ENCODE peak calls at places on chromosomes 2 and 18, in four cellular contexts. O, H, E and M are unnamed samples. For H3K4me1, the result is how much of the 10 kb centered on the place peaks cover.

GRCh38 chr18:46204143-46204542 is 100.0 kb downstream of the HAUS1 start:
- DNase-seq in O (no peak), H (no peak), E (no peak), M (no peak)

GRCh38 chr2:153133716-153134115 is 344.8 kb downstream of the RPRM start:
- DNase-seq in O (no peak), H (no peak), E (no peak), M (no peak)

GRCh38 chr2:127508621-127509034 is 17.7 kb downstream of the IWS1 start:
- DNase-seq in O (no peak), H (peak), E (peak), M (peak)

GRCh38 chr2:69642709-69643601 is 584 bp downstream of the AAK1 start:
- DNase-seq in O (peak), H (peak), E (peak), M (no peak)

GRCh38 chr2:202530038-202530437 is 104.7 kb upstream of the FAM117B start:
- DNase-seq in O (no peak), H (no peak), E (no peak), M (no peak)

GRCh38 chr2:73920577-73921545 is 5.8 kb upstream of the DGUOK start:
- DNase-seq in O (peak), H (no peak), E (peak), M (peak)

GRCh38 chr2:205708231-205708631 is 25.9 kb downstream of the NRP2 start:
- DNase-seq in O (no peak), H (no peak), E (peak), M (no peak)

GRCh38 chr18:57660961-57661360 is 39.3 kb upstream of the NARS1 start:
- DNase-seq in O (no peak), H (no peak), E (peak), M (no peak)

GRCh38 chr2:208369091-208369490 is 37.5 kb upstream of the PTH2R start:
- DNase-seq in O (no peak), H (no peak), E (peak), M (no peak)

GRCh38 chr18:21602302-21602592 is 1.7 kb upstream of the ESCO1 start:
- DNase-seq in O (no peak), H (no peak), E (no peak), M (no peak)

DNA sequence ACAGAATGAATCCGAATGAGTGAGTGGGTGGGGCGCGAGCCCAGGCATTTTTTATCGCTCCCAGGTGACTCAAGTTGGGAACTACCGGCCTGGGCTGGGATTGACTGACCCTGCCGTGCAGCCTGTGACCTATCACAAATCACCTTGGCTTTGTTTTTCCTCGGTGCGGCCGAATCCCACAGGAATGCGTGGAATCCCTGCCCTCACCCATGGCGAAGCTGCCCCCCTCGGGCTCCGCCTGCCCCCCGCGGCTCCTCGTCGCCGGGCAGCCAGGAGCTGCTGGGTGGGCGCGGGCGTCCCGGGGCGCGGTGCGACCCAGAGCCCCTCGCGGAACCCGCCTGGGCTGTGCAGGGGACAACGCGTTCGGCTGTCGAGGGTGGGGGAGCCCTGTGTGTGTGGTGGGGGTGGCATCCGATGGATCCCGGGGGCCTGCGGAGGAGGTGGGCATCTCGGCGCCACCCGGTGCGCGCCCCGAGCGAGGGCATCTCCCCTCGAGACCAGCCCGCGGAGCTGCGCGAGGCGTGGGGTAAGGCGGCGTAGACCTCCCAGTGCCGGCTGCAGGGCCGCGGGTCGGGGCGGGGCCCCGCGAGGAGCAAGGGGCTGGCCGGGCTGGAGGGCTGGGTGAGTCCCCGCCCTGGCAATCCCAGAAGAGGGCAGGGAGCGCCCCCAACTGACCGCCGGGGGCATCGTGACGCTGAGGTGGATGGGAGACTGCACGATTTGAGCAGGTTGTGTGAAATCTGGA is 16.5 kb downstream of the B3GNT7 start:
- DNase-seq in O (peak), H (peak), E (peak), M (peak)
- H3K4me3 ChIP-seq in O (peak), H (peak), E (peak), M (peak)

GRCh38 chr2:150626934-150627336 is 139.5 kb upstream of the RND3 start:
- DNase-seq in O (no peak), H (no peak), E (no peak), M (no peak)

GRCh38 chr2:150627526-150627925 is 140.1 kb upstream of the RND3 start:
- DNase-seq in O (no peak), H (no peak), E (no peak), M (no peak)

GRCh38 chr2:150625741-150626140 is 138.3 kb upstream of the RND3 start:
- DNase-seq in O (no peak), H (no peak), E (no peak), M (no peak)

GRCh38 chr2:150624001-150624401 is 136.5 kb upstream of the RND3 start:
- DNase-seq in O (no peak), H (no peak), E (no peak), M (no peak)

DNA sequence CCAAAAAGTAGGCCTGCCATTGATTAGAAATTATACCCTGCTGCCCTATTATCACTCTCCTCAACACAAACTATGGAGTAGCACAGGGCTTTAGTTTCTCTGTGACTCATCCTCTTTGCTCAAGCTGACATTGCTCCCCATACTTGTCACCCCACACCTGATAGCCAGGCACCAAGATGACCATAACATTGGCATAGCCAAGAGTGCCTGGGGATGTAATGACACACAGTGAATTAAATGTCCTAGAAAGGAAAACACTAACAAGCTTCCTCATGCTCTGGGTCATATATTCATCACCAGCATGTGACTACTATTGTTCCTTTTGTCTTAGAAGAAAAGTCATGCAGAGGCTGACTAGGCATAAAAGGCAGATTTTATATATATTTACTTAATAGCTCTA is 137.8 kb upstream of the RND3 start:
- DNase-seq in O (no peak), H (no peak), E (no peak), M (no peak)
- H3K4me1 ChIP-seq in O (under half), H (under half), E (under half), M (under half)

GRCh38 chr2:219484343-219485200 is 14.1 kb upstream of the GMPPA start:
- DNase-seq in O (no peak), H (no peak), E (no peak), M (no peak)
- H3K4me3 ChIP-seq in O (peak), H (peak), E (no peak), M (peak)

GRCh38 chr2:60538136-60538535 is 15.3 kb downstream of the BCL11A start:
- DNase-seq in O (no peak), H (no peak), E (no peak), M (no peak)
- H3K4me1 ChIP-seq in O (under half), H (half or more), E (under half), M (half or more)

GRCh38 chr2:99863914-99864273 is 278.5 kb downstream of the AFF3 start:
- DNase-seq in O (no peak), H (no peak), E (no peak), M (no peak)
- H3K4me3 ChIP-seq in O (no peak), H (no peak), E (no peak), M (no peak)

GRCh38 chr2:42193722-42194187 is 24.6 kb downstream of the EML4 start:
- DNase-seq in O (no peak), H (no peak), E (peak), M (no peak)

GRCh38 chr2:42191285-42192009 is 22.3 kb downstream of the EML4 start:
- DNase-seq in O (no peak), H (no peak), E (no peak), M (no peak)

GRCh38 chr2:42194428-42194827 is 25.3 kb downstream of the EML4 start:
- DNase-seq in O (no peak), H (no peak), E (no peak), M (no peak)

GRCh38 chr2:42192010-42192373 is 22.8 kb downstream of the EML4 start:
- DNase-seq in O (no peak), H (no peak), E (no peak), M (no peak)

GRCh38 chr2:42192642-42193566 is 23.8 kb downstream of the EML4 start:
- DNase-seq in O (no peak), H (no peak), E (no peak), M (no peak)
- H3K4me1 ChIP-seq in O (half or more), H (under half), E (under half), M (half or more)

DNA sequence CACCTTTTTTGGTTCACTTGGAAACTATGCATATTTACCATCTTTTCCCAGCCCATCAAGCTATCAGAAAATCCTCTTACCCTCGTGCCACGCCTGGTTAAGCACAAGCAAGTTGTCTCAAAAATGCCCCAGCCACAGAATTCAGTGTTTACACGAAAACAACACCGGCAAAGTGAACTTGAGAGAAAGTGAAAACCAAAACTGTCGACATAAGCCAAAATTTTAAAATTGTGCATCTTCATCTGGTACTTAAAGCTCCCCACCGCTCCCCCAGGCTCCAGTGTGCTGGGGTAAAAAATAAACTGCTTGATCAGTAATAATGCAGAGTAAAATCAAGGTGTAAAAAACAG is 166.0 kb downstream of the HDAC4 start:
- DNase-seq in O (no peak), H (no peak), E (no peak), M (no peak)
- H3K4me3 ChIP-seq in O (no peak), H (no peak), E (no peak), M (no peak)

GRCh38 chr2:207126724-207127314 is 38.9 kb downstream of the KLF7 start:
- DNase-seq in O (no peak), H (no peak), E (peak), M (no peak)

GRCh38 chr2:207130958-207131521 is 34.7 kb downstream of the KLF7 start:
- DNase-seq in O (no peak), H (no peak), E (no peak), M (no peak)

GRCh38 chr2:207129821-207130220 is 35.9 kb downstream of the KLF7 start:
- DNase-seq in O (no peak), H (no peak), E (no peak), M (no peak)

GRCh38 chr2:207131634-207132418 is 33.9 kb downstream of the KLF7 start:
- DNase-seq in O (no peak), H (no peak), E (no peak), M (no peak)

GRCh38 chr2:207128867-207129266 is 36.9 kb downstream of the KLF7 start:
- DNase-seq in O (no peak), H (no peak), E (no peak), M (no peak)
- H3K4me1 ChIP-seq in O (under half), H (half or more), E (under half), M (half or more)

DNA sequence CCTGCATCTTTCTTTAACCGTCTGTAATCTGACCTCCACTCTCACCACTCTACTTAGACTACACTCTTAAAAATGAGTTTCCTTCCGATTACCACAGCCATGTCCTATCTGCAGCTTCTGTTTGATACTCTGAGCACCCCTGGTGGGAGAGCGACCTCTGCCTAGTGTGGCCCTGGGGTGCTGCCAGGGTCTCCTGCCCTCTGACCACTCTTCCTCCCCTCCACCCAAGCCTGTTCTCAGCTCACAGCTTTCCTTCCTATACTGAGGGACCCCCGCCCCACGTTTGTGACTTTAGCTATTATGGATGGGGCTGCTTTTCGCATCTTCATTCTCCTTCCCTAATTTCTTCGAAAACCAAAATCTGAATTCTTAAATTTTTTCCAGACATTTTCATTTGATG is 132.7 kb downstream of the KCTD1 start:
- DNase-seq in O (no peak), H (no peak), E (no peak), M (no peak)
- H3K4me3 ChIP-seq in O (no peak), H (no peak), E (no peak), M (no peak)